ENCODE peak calls at places on chromosomes 4 and X, in ten cellular contexts. C is K562, S is suprapubic skin, W is transverse colon, P is GM23338, Z is HCT116, J is endothelial cell of umbilical vein, V is stomach, Y is H1, M is Panc1. O is an unnamed sample.

GRCh38 chr4:7571001-7571400 is 136.3 kb upstream of the PSAPL1 start:
- DNase-seq in C (no peak), Z (no peak), S (no peak), M (no peak), Y (no peak), P (no peak), W (no peak), V (no peak), J (no peak), O (no peak)

GRCh38 chr4:75675004-75675531 is 1.9 kb upstream of the G3BP2 start:
- DNase-seq in W (no peak), M (no peak), P (peak; percentile 45), V (no peak), C (no peak), J (no peak), S (no peak), Z (no peak), Y (no peak), O (no peak)

GRCh38 chr4:130563185-130563890 is 1467.4 kb downstream of the C4orf33 start:
- DNase-seq in M (no peak), S (no peak), V (peak; percentile 30), J (peak; percentile 73), Y (peak; percentile 66), P (peak; percentile 87), Z (peak; percentile 66), W (no peak), C (no peak), O (no peak)

GRCh38 chr4:7043521-7044414 is 596 bp downstream of the TADA2B start:
- DNase-seq in Y (peak; percentile 71), P (peak; percentile 48), J (peak; percentile 70), C (peak; percentile 54), V (peak; percentile 53), W (peak; percentile 58), S (no peak), Z (no peak), M (no peak), O (no peak)

GRCh38 chr4:176034498-176034897 is 31.1 kb upstream of the WDR17 start:
- DNase-seq in Y (no peak), C (peak; percentile 5), M (peak; percentile 28), J (peak; percentile 14), P (peak; percentile 66), S (no peak), V (no peak), W (no peak), Z (peak; percentile 27), O (no peak)

GRCh38 chrX:103250977-103251376 is 4.0 kb downstream of the TCEAL8 start:
- DNase-seq in W (no peak), J (no peak), C (peak; percentile 79), V (no peak), S (no peak), Z (no peak), Y (no peak), M (no peak), P (peak; percentile 33), O (no peak)

GRCh38 chr4:404006-404405 is 66.4 kb downstream of the ZNF141 start:
- DNase-seq in C (no peak), W (no peak), S (no peak), P (no peak), M (no peak), Z (no peak), V (no peak), Y (no peak), J (no peak), O (no peak)

GRCh38 chr4:74451214-74451661 is 6.3 kb downstream of the AREG start:
- DNase-seq in W (no peak), Z (no peak), J (peak; percentile 72), C (peak; percentile 82), S (no peak), P (peak; percentile 21), M (no peak), V (no peak), Y (no peak), O (no peak)

GRCh38 chr4:83010111-83010521 is 507 bp downstream of the LIN54 start:
- DNase-seq in W (no peak), C (peak; percentile 48), S (no peak), Y (no peak), Z (no peak), P (peak; percentile 51), J (peak; percentile 56), M (no peak), V (no peak), O (no peak)

GRCh38 chrX:118528089-118528753 is 32.6 kb downstream of the DOCK11 start:
- DNase-seq in S (no peak), W (peak; percentile 21), Z (no peak), Y (no peak), C (no peak), M (no peak), J (no peak), P (no peak), V (no peak), O (no peak)

GRCh38 chr4:135269125-135269772 is 1067.7 kb upstream of the PABPC4L start:
- DNase-seq in Z (no peak), P (no peak), J (no peak), M (no peak), S (no peak), V (no peak), C (no peak), W (no peak), Y (no peak), O (no peak)

GRCh38 chr4:151099976-151100417 is 569 bp downstream of the RPS3A start:
- DNase-seq in S (no peak), V (no peak), J (no peak), W (no peak), Y (no peak), P (no peak), C (no peak), M (no peak), Z (no peak), O (no peak)

GRCh38 chrX:123093792-123094191 is 90.3 kb upstream of the GRIA3 start:
- DNase-seq in V (no peak), Y (no peak), S (no peak), P (no peak), M (no peak), C (no peak), W (no peak), Z (no peak), J (no peak), O (no peak)

GRCh38 chrX:150680974-150681373 is 12.2 kb upstream of the MTMR1 start:
- DNase-seq in C (peak; percentile 29), Y (no peak), V (no peak), M (no peak), Z (peak; percentile 8), S (no peak), P (peak; percentile 48), J (peak; percentile 28), W (no peak), O (no peak)

GRCh38 chrX:14641681-14642655 is 112.6 kb downstream of the GLRA2 start:
- DNase-seq in Y (no peak), P (no peak), S (no peak), V (no peak), M (no peak), J (no peak), W (no peak), C (no peak), Z (no peak), O (no peak)

DNA sequence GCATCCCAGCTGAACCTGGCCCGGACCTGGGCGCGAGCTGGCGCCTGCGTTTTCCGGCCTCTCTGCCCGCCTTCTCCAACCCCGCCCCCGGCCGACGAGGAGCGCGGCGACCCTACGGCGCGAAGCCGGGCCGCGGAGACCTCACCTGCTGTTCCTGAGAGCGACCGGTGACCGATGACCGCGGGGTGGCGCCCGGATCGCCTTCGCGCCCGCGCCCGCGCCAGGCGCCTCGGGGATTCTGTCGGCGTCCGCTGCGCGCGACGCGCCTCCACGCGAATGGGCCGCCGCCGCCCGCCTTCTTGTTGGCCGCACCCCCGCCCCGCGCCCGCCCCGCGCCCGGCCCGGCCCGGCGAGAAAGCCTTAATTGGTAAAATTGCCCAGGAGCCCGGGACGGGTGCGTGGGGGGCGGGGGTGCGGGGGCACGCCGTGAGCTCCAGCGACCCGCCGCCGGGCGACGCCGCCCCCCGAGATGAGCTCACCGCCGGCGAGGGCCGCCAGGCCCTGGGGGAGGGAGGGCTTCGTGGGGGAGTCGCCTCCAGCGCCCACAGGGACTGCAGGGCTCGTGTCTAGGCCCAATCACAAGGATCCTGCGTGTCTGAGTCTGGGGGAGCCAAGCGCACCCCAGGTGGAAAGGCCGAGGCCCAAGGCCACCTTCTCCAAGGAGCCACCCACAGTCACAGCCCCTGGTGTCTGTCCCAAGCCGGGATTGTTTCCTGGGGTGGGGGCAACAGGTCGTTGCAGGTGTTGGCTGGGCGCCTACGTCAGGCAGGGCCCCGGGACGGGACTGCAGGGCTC is at the start of gene FLNA:
- DNase-seq in W (peak; percentile 58), V (peak; percentile 53), J (no peak), Y (peak; percentile 61), P (peak; percentile 69), S (no peak), Z (no peak), M (no peak), C (peak; percentile 61), O (no peak)
- H3K4me3 ChIP-seq in W (peak within 1 kb of the TSS; percentile 50), V (peak within 1 kb of the TSS; percentile 63), J (peak within 1 kb of the TSS; percentile 9), Y (peak within 1 kb of the TSS; percentile 29), P (peak within 1 kb of the TSS; percentile 46), S (peak within 1 kb of the TSS; percentile 67), Z (peak within 1 kb of the TSS; percentile 63), M (peak within 1 kb of the TSS; percentile 52), C (peak within 1 kb of the TSS; percentile 8), O (peak within 1 kb of the TSS; percentile 38)

GRCh38 chr4:103019319-103020124 is at the start of gene SLC9B1:
- DNase-seq in P (peak; percentile 98), Y (peak; percentile 96), Z (peak; percentile 91), C (peak; percentile 97), S (peak; percentile 97), J (peak; percentile 96), V (peak; percentile 98), M (no peak), W (peak; percentile 98), O (peak; percentile 97)
- TF ChIP-seq POLR2AphosphoS5 in P (peak; percentile 85), Y (peak; percentile 87), Z (peak; percentile 93), C (peak; percentile 82), S (peak; percentile 87), J (peak; percentile 88), V (peak; percentile 99), M (peak; percentile 82), W (peak; percentile 91), O (peak; percentile 94)

DNA sequence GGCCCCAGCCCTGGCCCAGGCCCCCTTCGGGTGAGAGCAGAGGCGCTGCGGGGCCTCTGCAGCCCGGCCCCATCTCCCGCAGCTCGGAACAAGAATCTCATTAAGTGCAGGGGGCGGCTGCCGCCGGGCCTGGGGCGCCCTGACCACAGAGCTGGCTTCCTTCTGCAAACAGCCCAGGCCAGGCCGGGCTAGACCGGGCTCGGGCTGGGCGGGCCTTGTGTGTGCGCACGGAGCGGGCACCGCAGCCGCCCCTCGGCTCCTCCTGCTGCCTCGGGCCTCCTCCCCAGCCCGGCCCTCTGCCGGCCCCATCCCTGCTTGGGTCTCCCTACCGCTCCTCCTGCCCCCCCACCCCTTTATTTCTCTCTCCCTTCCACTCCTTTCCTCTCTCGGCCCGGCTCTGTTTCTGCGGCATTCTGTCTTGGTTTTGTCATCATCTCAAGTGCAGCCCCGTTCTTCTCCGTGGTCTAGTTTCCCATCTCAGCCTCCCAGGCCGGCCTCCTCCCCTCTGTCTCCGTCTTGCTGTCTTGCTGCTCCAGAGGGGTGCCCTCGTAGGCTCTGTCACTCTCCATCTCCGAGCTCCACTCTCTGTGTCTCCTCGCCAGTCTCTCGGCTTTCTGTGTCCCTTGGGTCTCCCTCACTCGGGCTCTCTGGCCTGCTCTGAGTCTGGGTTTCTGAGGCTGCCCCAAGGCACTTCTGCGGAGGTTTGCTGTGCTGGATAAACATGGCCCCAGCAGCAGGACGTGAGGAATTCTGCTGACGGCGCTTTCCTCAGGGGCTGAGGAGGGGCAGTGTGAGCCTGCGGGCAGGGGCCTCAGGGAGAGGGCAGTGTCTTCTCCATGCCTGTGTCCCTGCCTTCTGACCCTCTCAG is 83.5 kb downstream of the EFNB1 start:
- DNase-seq in C (no peak), Z (no peak), S (no peak), W (no peak), M (no peak), Y (peak; percentile 50), P (peak; percentile 46), J (no peak), V (no peak), O (no peak)
- H3K4me3 ChIP-seq in C (no peak overlapping the region), Z (no peak overlapping the region), S (no peak overlapping the region), W (no peak overlapping the region), M (no peak overlapping the region), Y (peak overlapping the region; percentile 18), P (peak overlapping the region; percentile 34), J (no peak overlapping the region), V (no peak overlapping the region), O (no peak overlapping the region)

GRCh38 chrX:36534900-36535299 is 473.3 kb upstream of the FAM47C start:
- DNase-seq in Y (no peak), C (no peak), P (peak; percentile 34), J (no peak), W (no peak), V (no peak), Z (no peak), S (no peak), M (no peak), O (no peak)
- TF ChIP-seq POLR2AphosphoS5 in Y (no peak), C (no peak), P (no peak), J (no peak), W (no peak), V (no peak), Z (no peak), S (no peak), M (no peak), O (no peak)